ENCODE peak calls at places on chromosomes 7 and 10, in four cellular contexts. One of them, this sample, is unnamed.

GRCh38 chr7:96120856-96121255 is 201.0 kb downstream of the SLC25A13 start:
- DNase-seq in mammary epithelial cell: no peak
- DNase-seq in T-helper 2 cell: no peak
- DNase-seq in activated CD4-positive, CD25-positive, alpha-beta regulatory T cell: no peak
- DNase-seq in this sample: no peak

GRCh38 chr7:154650275-154650674 is 352.6 kb downstream of the PAXIP1 start:
- DNase-seq in mammary epithelial cell: no peak
- DNase-seq in T-helper 2 cell: no peak
- DNase-seq in activated CD4-positive, CD25-positive, alpha-beta regulatory T cell: no peak
- DNase-seq in this sample: no peak

GRCh38 chr7:26466007-26466406 is 174.3 kb downstream of the SNX10 start:
- DNase-seq in mammary epithelial cell: no peak
- DNase-seq in T-helper 2 cell: no peak
- DNase-seq in activated CD4-positive, CD25-positive, alpha-beta regulatory T cell: no peak
- DNase-seq in this sample: no peak

GRCh38 chr10:33506838-33507661 is 172.6 kb upstream of the NRP1 start:
- DNase-seq in mammary epithelial cell: peak
- DNase-seq in T-helper 2 cell: no peak
- DNase-seq in activated CD4-positive, CD25-positive, alpha-beta regulatory T cell: no peak
- DNase-seq in this sample: no peak

GRCh38 chr7:16934947-16935742 is 53.4 kb upstream of the AGR3 start:
- DNase-seq in mammary epithelial cell: peak
- DNase-seq in T-helper 2 cell: no peak
- DNase-seq in activated CD4-positive, CD25-positive, alpha-beta regulatory T cell: no peak
- DNase-seq in this sample: no peak

GRCh38 chr7:34844936-34845665 is 187.1 kb downstream of the NPSR1 start:
- DNase-seq in mammary epithelial cell: no peak
- DNase-seq in T-helper 2 cell: no peak
- DNase-seq in activated CD4-positive, CD25-positive, alpha-beta regulatory T cell: no peak
- DNase-seq in this sample: no peak

GRCh38 chr7:79610301-79610700 is 156.8 kb upstream of the MAGI2 start:
- DNase-seq in mammary epithelial cell: peak
- DNase-seq in T-helper 2 cell: no peak
- DNase-seq in activated CD4-positive, CD25-positive, alpha-beta regulatory T cell: no peak
- DNase-seq in this sample: no peak

GRCh38 chr7:27156901-27157716 is 634 bp upstream of the HOXA7 start:
- DNase-seq in mammary epithelial cell: no peak
- DNase-seq in T-helper 2 cell: no peak
- DNase-seq in activated CD4-positive, CD25-positive, alpha-beta regulatory T cell: no peak
- DNase-seq in this sample: no peak

GRCh38 chr7:30796105-30796869 is 25.1 kb downstream of the MINDY4 start:
- DNase-seq in mammary epithelial cell: peak
- DNase-seq in T-helper 2 cell: no peak
- DNase-seq in activated CD4-positive, CD25-positive, alpha-beta regulatory T cell: no peak
- DNase-seq in this sample: no peak

GRCh38 chr10:122207596-122207995 is 63.5 kb upstream of the BTBD16 start:
- DNase-seq in mammary epithelial cell: no peak
- DNase-seq in T-helper 2 cell: no peak
- DNase-seq in activated CD4-positive, CD25-positive, alpha-beta regulatory T cell: no peak
- DNase-seq in this sample: no peak

GRCh38 chr10:16943301-16944080 is 126.3 kb upstream of the RSU1 start:
- DNase-seq in mammary epithelial cell: no peak
- DNase-seq in T-helper 2 cell: no peak
- DNase-seq in activated CD4-positive, CD25-positive, alpha-beta regulatory T cell: no peak
- DNase-seq in this sample: no peak

GRCh38 chr7:112515989-112516388 is 35.2 kb downstream of the LSMEM1 start:
- DNase-seq in mammary epithelial cell: no peak
- DNase-seq in T-helper 2 cell: no peak
- DNase-seq in activated CD4-positive, CD25-positive, alpha-beta regulatory T cell: no peak
- DNase-seq in this sample: no peak

GRCh38 chr10:97179731-97180366 is 5.9 kb downstream of the SLIT1 start:
- DNase-seq in mammary epithelial cell: no peak
- DNase-seq in T-helper 2 cell: no peak
- DNase-seq in activated CD4-positive, CD25-positive, alpha-beta regulatory T cell: no peak
- DNase-seq in this sample: no peak

GRCh38 chr10:130422366-130423324 is 286.5 kb downstream of the GLRX3 start:
- DNase-seq in mammary epithelial cell: no peak
- DNase-seq in T-helper 2 cell: no peak
- DNase-seq in activated CD4-positive, CD25-positive, alpha-beta regulatory T cell: no peak
- DNase-seq in this sample: no peak

GRCh38 chr7:15397921-15398560 is 163.8 kb downstream of the AGMO start:
- DNase-seq in mammary epithelial cell: no peak
- DNase-seq in T-helper 2 cell: no peak
- DNase-seq in activated CD4-positive, CD25-positive, alpha-beta regulatory T cell: no peak
- DNase-seq in this sample: no peak

GRCh38 chr7:150979706-150980390 is 1.7 kb upstream of the KCNH2 start:
- DNase-seq in mammary epithelial cell: no peak
- DNase-seq in T-helper 2 cell: no peak
- DNase-seq in activated CD4-positive, CD25-positive, alpha-beta regulatory T cell: no peak
- DNase-seq in this sample: no peak

GRCh38 chr10:49174926-49175500 is 13.2 kb downstream of the TMEM273 start:
- DNase-seq in mammary epithelial cell: no peak
- DNase-seq in T-helper 2 cell: no peak
- DNase-seq in activated CD4-positive, CD25-positive, alpha-beta regulatory T cell: no peak
- DNase-seq in this sample: no peak

GRCh38 chr7:21175714-21176113 is 252.2 kb upstream of the SP4 start:
- DNase-seq in mammary epithelial cell: no peak
- DNase-seq in T-helper 2 cell: no peak
- DNase-seq in activated CD4-positive, CD25-positive, alpha-beta regulatory T cell: no peak
- DNase-seq in this sample: no peak

GRCh38 chr7:108818742-108819141 is 249.1 kb downstream of the DNAJB9 start:
- DNase-seq in mammary epithelial cell: no peak
- DNase-seq in T-helper 2 cell: no peak
- DNase-seq in activated CD4-positive, CD25-positive, alpha-beta regulatory T cell: no peak
- DNase-seq in this sample: no peak

GRCh38 chr7:49294611-49295010 is 370.3 kb downstream of the CDC14C start:
- DNase-seq in mammary epithelial cell: peak
- DNase-seq in T-helper 2 cell: no peak
- DNase-seq in activated CD4-positive, CD25-positive, alpha-beta regulatory T cell: no peak
- DNase-seq in this sample: no peak

GRCh38 chr7:23468721-23469149 is 1.6 kb downstream of the IGF2BP3 start:
- DNase-seq in mammary epithelial cell: no peak
- DNase-seq in T-helper 2 cell: no peak
- DNase-seq in activated CD4-positive, CD25-positive, alpha-beta regulatory T cell: no peak
- DNase-seq in this sample: no peak

GRCh38 chr10:14397069-14397468 is 66.3 kb upstream of the FRMD4A start:
- DNase-seq in mammary epithelial cell: peak
- DNase-seq in T-helper 2 cell: no peak
- DNase-seq in activated CD4-positive, CD25-positive, alpha-beta regulatory T cell: no peak
- DNase-seq in this sample: no peak

GRCh38 chr10:8044908-8045727 is 9.4 kb upstream of the GATA3 start:
- DNase-seq in mammary epithelial cell: peak
- DNase-seq in T-helper 2 cell: no peak
- DNase-seq in activated CD4-positive, CD25-positive, alpha-beta regulatory T cell: no peak
- DNase-seq in this sample: no peak

GRCh38 chr10:62384447-62385081 is 10.4 kb downstream of the ZNF365 start:
- DNase-seq in mammary epithelial cell: peak
- DNase-seq in T-helper 2 cell: no peak
- DNase-seq in activated CD4-positive, CD25-positive, alpha-beta regulatory T cell: no peak
- DNase-seq in this sample: no peak

GRCh38 chr10:52400564-52400963 is 86.5 kb downstream of the DKK1 start:
- DNase-seq in mammary epithelial cell: peak
- DNase-seq in T-helper 2 cell: no peak
- DNase-seq in activated CD4-positive, CD25-positive, alpha-beta regulatory T cell: no peak
- DNase-seq in this sample: no peak

GRCh38 chr10:99532687-99533495 is at the start of gene NKX2-3:
- DNase-seq in mammary epithelial cell: no peak
- DNase-seq in T-helper 2 cell: no peak
- DNase-seq in activated CD4-positive, CD25-positive, alpha-beta regulatory T cell: no peak
- DNase-seq in this sample: no peak